ENCODE peak calls at places on chromosomes 12 and 14, in ten cellular contexts. H is BJ, I is thoracic aorta, T is HepG2, U is fibroblast of lung, X is mesothelial cell of epicardium, L is body of pancreas, Q is GM20000, P is Calu3, B is lower lobe of right lung. F is an unnamed sample.

GRCh38 chr12:95615735-95616134 is 64.5 kb upstream of the USP44 start:
- DNase-seq in L (no peak), P (no peak), H (no peak), Q (no peak), T (no peak), X (no peak), I (no peak), U (peak), B (no peak), F (no peak)

GRCh38 chr12:22687677-22688076 is 62.7 kb downstream of the ETNK1 start:
- DNase-seq in L (no peak), I (no peak), H (peak), T (no peak), P (no peak), B (no peak), U (peak), X (no peak), Q (peak), F (peak)

GRCh38 chr12:90970471-90970870 is 15.5 kb upstream of the CCER1 start:
- DNase-seq in X (no peak), T (no peak), B (no peak), Q (no peak), L (no peak), P (peak), I (no peak), H (no peak), U (peak), F (no peak)

GRCh38 chr12:94077209-94077608 is 71.2 kb upstream of the PLXNC1 start:
- DNase-seq in L (no peak), H (no peak), B (no peak), X (no peak), T (no peak), Q (no peak), P (no peak), I (no peak), U (no peak), F (no peak)

GRCh38 chr14:60665178-60665555 is 15.9 kb upstream of the SIX1 start:
- DNase-seq in T (peak), U (no peak), B (no peak), H (no peak), I (no peak), X (no peak), L (no peak), P (no peak), Q (no peak), F (no peak)

GRCh38 chr14:68695326-68695768 is 97.5 kb downstream of the ZFP36L1 start:
- DNase-seq in P (peak), I (peak), U (peak), T (peak), B (no peak), H (peak), Q (peak), X (no peak), L (no peak), F (peak)

GRCh38 chr14:105495990-105496830 is 5.2 kb downstream of the TEDC1 start:
- DNase-seq in B (peak), X (peak), L (no peak), T (peak), P (no peak), Q (no peak), H (no peak), I (no peak), U (no peak), F (no peak)

GRCh38 chr14:53953002-53953827 is 3.4 kb downstream of the BMP4 start:
- DNase-seq in X (peak), B (peak), P (peak), L (peak), T (peak), U (peak), Q (peak), H (peak), I (no peak), F (peak)

GRCh38 chr12:94628369-94628768 is 22.0 kb downstream of the TMCC3 start:
- DNase-seq in P (no peak), H (no peak), L (no peak), X (no peak), T (no peak), Q (no peak), I (no peak), B (no peak), U (no peak), F (no peak)

GRCh38 chr12:51941011-51941561 is 10.4 kb upstream of the ACVR1B start:
- DNase-seq in L (no peak), H (no peak), P (no peak), I (no peak), X (no peak), B (no peak), T (no peak), Q (no peak), U (no peak), F (peak)

GRCh38 chr12:92503029-92503931 is 199.5 kb upstream of the PLEKHG7 start:
- DNase-seq in X (no peak), H (no peak), T (peak), U (no peak), Q (peak), P (no peak), I (no peak), B (no peak), L (peak), F (no peak)

DNA sequence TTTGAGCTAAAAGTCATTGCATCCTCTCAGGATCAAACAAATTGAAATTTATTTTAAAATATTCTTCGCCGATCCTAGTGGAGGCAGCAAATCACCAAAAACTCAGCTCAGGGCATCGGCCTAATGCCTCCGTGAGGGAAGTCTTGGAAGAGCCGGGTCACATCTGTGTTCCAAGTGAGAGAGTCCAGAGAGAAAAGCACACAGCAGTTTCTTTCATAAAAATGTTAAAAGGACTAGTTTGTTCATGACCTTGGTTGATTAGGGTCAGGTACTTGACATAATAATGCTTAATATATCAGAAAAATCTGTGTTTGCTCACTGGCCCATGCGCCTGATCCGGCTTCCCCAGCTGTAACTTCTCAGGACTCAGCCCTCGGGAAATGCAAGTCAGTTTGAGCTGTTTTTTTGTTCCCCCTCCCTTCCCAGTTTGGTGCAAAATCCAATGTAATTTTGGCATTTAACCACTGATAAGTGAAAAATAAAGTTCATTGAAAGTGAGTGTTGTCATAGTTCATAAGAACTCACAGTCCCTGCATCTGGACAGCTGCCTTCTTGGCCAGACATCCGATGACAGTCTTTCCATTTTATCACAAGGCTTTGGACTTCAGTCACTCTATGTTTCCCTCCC is 161.7 kb downstream of the CAND1 start:
- DNase-seq in B (no peak), Q (no peak), X (no peak), H (no peak), T (no peak), I (no peak), P (no peak), L (peak), U (no peak), F (no peak)
- TF ChIP-seq CTCF in B (peak), Q (no peak), X (no peak), H (peak), T (no peak), I (peak), P (no peak), L (peak), U (peak), F (no peak)

DNA sequence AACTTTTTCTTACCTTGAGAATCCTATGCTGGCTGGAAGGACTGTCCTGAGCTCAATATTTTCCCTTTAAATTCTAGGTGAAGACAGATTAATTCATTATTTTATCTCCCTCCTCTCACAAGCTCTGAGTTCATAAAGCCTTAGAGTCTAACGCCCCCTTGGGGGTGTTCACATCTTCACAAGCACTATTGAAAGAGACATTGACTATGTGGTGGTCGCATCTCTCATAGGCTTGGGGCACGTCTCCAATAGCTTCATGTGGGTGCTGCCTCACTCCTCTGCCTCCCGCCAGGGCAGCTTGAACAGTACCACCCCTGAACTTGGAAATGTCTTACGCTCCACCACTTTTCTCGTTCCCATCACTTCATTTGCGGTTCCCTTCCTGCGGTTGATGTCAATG is 106.2 kb downstream of the UNC79 start:
- DNase-seq in L (no peak), X (no peak), U (no peak), Q (no peak), B (no peak), T (peak), H (no peak), I (no peak), P (peak), F (no peak)
- TF ChIP-seq CTCF in L (no peak), X (no peak), U (peak), Q (no peak), B (no peak), T (peak), H (no peak), I (no peak), P (no peak), F (peak)

GRCh38 chr12:124637163-124637562 is 69.8 kb upstream of the NCOR2 start:
- DNase-seq in B (no peak), I (no peak), L (no peak), T (no peak), H (no peak), P (no peak), X (no peak), U (no peak), Q (no peak), F (no peak)
- TF ChIP-seq CTCF in B (no peak), I (no peak), L (no peak), T (no peak), H (no peak), P (no peak), X (no peak), U (no peak), Q (no peak), F (no peak)

GRCh38 chr12:3197131-3197818 is 120.1 kb downstream of the TSPAN9 start:
- DNase-seq in B (no peak), U (no peak), L (no peak), H (no peak), I (no peak), T (peak), P (no peak), X (no peak), Q (no peak), F (no peak)

GRCh38 chr12:3200032-3200617 is 122.9 kb downstream of the TSPAN9 start:
- DNase-seq in Q (peak), T (no peak), P (peak), U (peak), X (peak), L (peak), I (no peak), B (no peak), H (no peak), F (peak)

GRCh38 chr12:3200779-3201738 is 123.9 kb downstream of the TSPAN9 start:
- DNase-seq in B (no peak), P (no peak), X (no peak), H (no peak), Q (no peak), T (no peak), L (no peak), I (no peak), U (no peak), F (no peak)

GRCh38 chr12:3201741-3202500 is 124.7 kb downstream of the TSPAN9 start:
- DNase-seq in P (no peak), I (no peak), U (no peak), X (no peak), Q (no peak), H (no peak), L (no peak), B (no peak), T (no peak), F (no peak)

GRCh38 chr12:3199551-3200031 is 122.4 kb downstream of the TSPAN9 start:
- DNase-seq in U (peak), I (no peak), T (no peak), L (no peak), X (no peak), P (peak), H (no peak), B (no peak), Q (no peak), F (no peak)
- TF ChIP-seq CTCF in U (no peak), I (peak), T (no peak), L (no peak), X (no peak), P (no peak), H (no peak), B (no peak), Q (no peak), F (no peak)

F was measured in HFFc6.